ENCODE peak calls at places on chromosomes 12 and 14, in four cellular contexts. F, K, L and U are unnamed samples.

GRCh38 chr12:68030248-68030647 is 41.0 kb downstream of the IFNG-AS1 start:
- DNase-seq in F (no peak), K (no peak), L (no peak), U (no peak)

GRCh38 chr12:102197789-102198188 is at the start of gene PMCH:
- DNase-seq in F (peak), K (no peak), L (no peak), U (no peak)

GRCh38 chr12:122117979-122118378 is 39.4 kb downstream of the MLXIP start:
- DNase-seq in F (no peak), K (no peak), L (no peak), U (no peak)

GRCh38 chr14:59306775-59307174 is 118.3 kb downstream of the DAAM1 start:
- DNase-seq in F (no peak), K (no peak), L (no peak), U (no peak)

GRCh38 chr12:57162541-57163125 is 15.2 kb upstream of the LRP1-AS start:
- DNase-seq in F (no peak), K (no peak), L (no peak), U (no peak)

GRCh38 chr12:49763006-49763591 is 21.7 kb downstream of the TMBIM6 start:
- DNase-seq in F (no peak), K (peak), L (peak), U (peak)

GRCh38 chr14:77011226-77011762 is 17.2 kb downstream of the IRF2BPL start:
- DNase-seq in F (no peak), K (no peak), L (no peak), U (no peak)

GRCh38 chr12:12510141-12510540 is 52.5 kb downstream of the DUSP16 start:
- DNase-seq in F (no peak), K (no peak), L (no peak), U (no peak)

GRCh38 chr12:19031032-19031431 is 98.5 kb upstream of the PLEKHA5 start:
- DNase-seq in F (no peak), K (no peak), L (no peak), U (no peak)

GRCh38 chr14:64201296-64201695 is 92.9 kb downstream of the ESR2 start:
- DNase-seq in F (no peak), K (no peak), L (no peak), U (no peak)

GRCh38 chr12:64137117-64137516 is 85.0 kb downstream of the KICS2 start:
- DNase-seq in F (no peak), K (no peak), L (no peak), U (no peak)

GRCh38 chr12:15772405-15773018 is 16.7 kb downstream of the EPS8 start:
- DNase-seq in F (no peak), K (peak), L (no peak), U (no peak)

GRCh38 chr12:25054783-25055144 is 105.9 kb upstream of the BCAT1 start:
- DNase-seq in F (no peak), K (no peak), L (no peak), U (no peak)

GRCh38 chr14:56244138-56244789 is 126.1 kb downstream of the PELI2 start:
- DNase-seq in F (no peak), K (no peak), L (no peak), U (peak)

GRCh38 chr12:54935235-54935951 is 49.2 kb downstream of the TESPA1 start:
- DNase-seq in F (peak), K (no peak), L (peak), U (peak)

GRCh38 chr12:62258231-62258630 is 2.0 kb upstream of the USP15 start:
- DNase-seq in F (no peak), K (no peak), L (no peak), U (no peak)

GRCh38 chr12:45613306-45613705 is 116.2 kb upstream of the ARID2 start:
- DNase-seq in F (no peak), K (no peak), L (no peak), U (no peak)

GRCh38 chr12:97300431-97300830 is 162.2 kb upstream of the RMST start:
- DNase-seq in F (no peak), K (no peak), L (no peak), U (no peak)

GRCh38 chr14:89617471-89618291 is 200.6 kb upstream of the FOXN3 start:
- DNase-seq in F (no peak), K (peak), L (no peak), U (no peak)

GRCh38 chr12:12008232-12008850 is 62.4 kb upstream of the BCL2L14 start:
- DNase-seq in F (no peak), K (no peak), L (no peak), U (peak)

GRCh38 chr12:62618319-62618718 is 151.7 kb downstream of the MON2 start:
- DNase-seq in F (no peak), K (no peak), L (no peak), U (no peak)

GRCh38 chr12:18323159-18323558 is 61.8 kb downstream of the PIK3C2G start:
- DNase-seq in F (no peak), K (no peak), L (no peak), U (no peak)

GRCh38 chr12:45284096-45284901 is 68.4 kb downstream of the ANO6 start:
- DNase-seq in F (no peak), K (no peak), L (no peak), U (no peak)

GRCh38 chr14:63887899-63888298 is 35.1 kb downstream of the SYNE2 start:
- DNase-seq in F (no peak), K (no peak), L (no peak), U (no peak)

GRCh38 chr12:13103391-13104033 is at the start of gene GSG1:
- DNase-seq in F (no peak), K (no peak), L (no peak), U (no peak)

GRCh38 chr12:30822385-30823139 is 67.8 kb upstream of the CAPRIN2 start:
- DNase-seq in F (no peak), K (peak), L (no peak), U (no peak)

GRCh38 chr14:89425931-89426330 is 8.9 kb upstream of the FOXN3 start:
- DNase-seq in F (peak), K (no peak), L (no peak), U (no peak)

GRCh38 chr12:114684098-114684869 is at the start of gene TBX3:
- DNase-seq in F (no peak), K (peak), L (peak), U (peak)

GRCh38 chr12:121334513-121335343 is 17.5 kb downstream of the ANAPC5 start:
- DNase-seq in F (peak), K (peak), L (peak), U (peak)

GRCh38 chr14:105532735-105533141 is 6.4 kb downstream of the TMEM121 start:
- DNase-seq in F (no peak), K (peak), L (peak), U (peak)

GRCh38 chr14:92280554-92281262 is 42.3 kb upstream of the SLC24A4 start:
- DNase-seq in F (peak), K (no peak), L (no peak), U (no peak)

GRCh38 chr12:110039085-110039807 is 9.1 kb downstream of the C12orf76 start:
- DNase-seq in F (no peak), K (no peak), L (no peak), U (no peak)

GRCh38 chr12:62522984-62523383 is 56.4 kb downstream of the MON2 start:
- DNase-seq in F (no peak), K (no peak), L (no peak), U (no peak)

GRCh38 chr12:54419088-54419887 is at the start of gene ITGA5:
- DNase-seq in F (no peak), K (peak), L (peak), U (peak)

GRCh38 chr12:123105427-123105826 is 45.5 kb downstream of the PITPNM2 start:
- DNase-seq in F (no peak), K (no peak), L (no peak), U (no peak)

GRCh38 chr12:46368684-46369083 is 3.9 kb downstream of the SLC38A2 start:
- DNase-seq in F (no peak), K (no peak), L (no peak), U (no peak)

GRCh38 chr12:120416490-120417216 is 21.3 kb upstream of the COX6A1 start:
- DNase-seq in F (no peak), K (no peak), L (no peak), U (no peak)

GRCh38 chr14:54813081-54813480 is 89.5 kb downstream of the GCH1 start:
- DNase-seq in F (no peak), K (no peak), L (no peak), U (no peak)

GRCh38 chr14:101182476-101182875 is 279.0 kb upstream of the RTL1 start:
- DNase-seq in F (no peak), K (peak), L (no peak), U (no peak)
- TF ChIP-seq GABPA in F (no peak), K (no peak), L (no peak), U (no peak)

GRCh38 chr12:113006641-113007040 is 28.3 kb downstream of the OAS2 start:
- DNase-seq in F (no peak), K (no peak), L (no peak), U (no peak)

GRCh38 chr12:113007166-113007565 is 28.8 kb downstream of the OAS2 start:
- DNase-seq in F (no peak), K (no peak), L (no peak), U (no peak)

GRCh38 chr12:113002676-113003075 is 24.4 kb downstream of the OAS2 start:
- DNase-seq in F (no peak), K (no peak), L (no peak), U (no peak)

GRCh38 chr12:113003631-113004030 is 25.3 kb downstream of the OAS2 start:
- DNase-seq in F (no peak), K (peak), L (no peak), U (no peak)

GRCh38 chr12:113005759-113006158 is 27.4 kb downstream of the OAS2 start:
- DNase-seq in F (no peak), K (peak), L (peak), U (no peak)
- TF ChIP-seq CTCF in F (peak), K (peak), L (peak), U (no peak)

GRCh38 chr14:93984987-93985410 is 8.6 kb upstream of the ASB2 start:
- DNase-seq in F (no peak), K (peak), L (peak), U (no peak)
- TF ChIP-seq GABPA in F (no peak), K (no peak), L (no peak), U (no peak)

GRCh38 chr12:6068226-6068625 is 56.2 kb downstream of the VWF start:
- DNase-seq in F (no peak), K (no peak), L (no peak), U (no peak)

GRCh38 chr12:6066651-6067050 is 57.8 kb downstream of the VWF start:
- DNase-seq in F (no peak), K (no peak), L (no peak), U (no peak)

GRCh38 chr12:6065872-6066217 is 58.6 kb downstream of the VWF start:
- DNase-seq in F (no peak), K (no peak), L (no peak), U (no peak)

GRCh38 chr12:6065131-6065871 is 59.2 kb downstream of the VWF start:
- DNase-seq in F (no peak), K (no peak), L (no peak), U (no peak)

DNA sequence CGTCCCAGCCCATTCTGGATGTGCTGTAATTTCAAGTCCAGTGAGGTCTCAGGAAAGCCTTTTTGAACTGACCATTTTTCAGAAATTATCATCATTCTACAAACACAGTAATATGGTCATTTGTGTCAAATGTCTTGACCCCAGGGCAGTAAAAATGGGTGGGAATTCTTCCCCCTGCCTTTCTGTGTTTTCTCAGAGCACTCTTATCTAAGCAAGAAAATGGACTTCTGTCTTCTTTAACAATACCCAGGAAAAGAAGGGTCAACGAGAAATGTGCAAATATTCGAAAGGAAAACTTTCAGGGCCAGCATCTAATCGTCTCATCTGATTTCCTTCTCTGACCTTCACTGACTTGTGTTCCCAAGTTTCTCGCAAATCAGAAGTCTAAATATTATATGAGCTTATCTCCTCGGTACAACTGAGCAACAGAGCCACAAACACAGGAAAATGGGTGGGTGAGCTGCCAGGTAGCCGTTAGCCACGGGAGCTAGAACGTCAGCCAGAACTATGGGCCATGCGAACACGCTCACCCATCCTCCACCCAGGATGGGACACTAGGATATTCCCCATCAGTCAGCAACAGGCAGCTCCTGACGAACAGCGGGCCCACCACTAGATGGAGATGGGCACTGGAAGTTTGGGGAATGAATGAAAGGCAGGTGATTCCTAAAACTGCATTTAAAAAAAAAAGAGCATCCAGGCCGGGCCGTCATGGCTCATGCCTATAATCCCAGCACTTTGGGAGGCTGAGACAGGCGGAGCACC is 57.1 kb downstream of the VWF start:
- DNase-seq in F (no peak), K (peak), L (peak), U (no peak)
- TF ChIP-seq CTCF in F (peak), K (peak), L (peak), U (no peak)

GRCh38 chr12:117027251-117028086 is 71.7 kb downstream of the TESC start:
- DNase-seq in F (no peak), K (no peak), L (no peak), U (no peak)

GRCh38 chr12:117025481-117026151 is 73.6 kb downstream of the TESC start:
- DNase-seq in F (no peak), K (peak), L (peak), U (peak)

GRCh38 chr12:117026921-117027250 is 72.3 kb downstream of the TESC start:
- DNase-seq in F (no peak), K (no peak), L (no peak), U (no peak)

GRCh38 chr12:117024961-117025480 is 74.2 kb downstream of the TESC start:
- DNase-seq in F (no peak), K (no peak), L (no peak), U (no peak)

DNA sequence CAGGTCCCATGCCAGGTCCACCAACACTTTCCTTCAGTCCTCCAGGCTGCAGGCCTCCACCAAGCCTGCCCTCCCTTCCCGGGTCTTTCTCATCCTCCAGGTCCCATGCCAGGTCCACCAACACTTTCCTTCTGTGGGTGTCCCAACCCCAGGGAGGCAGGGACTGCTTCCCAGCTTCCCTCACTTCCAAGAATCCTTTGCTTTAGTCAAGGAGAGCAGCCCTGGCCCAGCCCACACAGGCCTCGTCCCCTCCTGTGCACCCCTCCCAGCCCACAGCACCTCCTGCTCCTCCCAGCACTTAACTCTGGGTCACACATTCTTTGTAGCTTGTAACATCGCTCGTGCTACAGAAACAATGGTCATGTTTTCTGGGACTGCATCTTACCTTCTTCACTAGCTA is 72.9 kb downstream of the TESC start:
- DNase-seq in F (no peak), K (no peak), L (no peak), U (no peak)
- TF ChIP-seq GABPA in F (no peak), K (no peak), L (no peak), U (no peak)

DNA sequence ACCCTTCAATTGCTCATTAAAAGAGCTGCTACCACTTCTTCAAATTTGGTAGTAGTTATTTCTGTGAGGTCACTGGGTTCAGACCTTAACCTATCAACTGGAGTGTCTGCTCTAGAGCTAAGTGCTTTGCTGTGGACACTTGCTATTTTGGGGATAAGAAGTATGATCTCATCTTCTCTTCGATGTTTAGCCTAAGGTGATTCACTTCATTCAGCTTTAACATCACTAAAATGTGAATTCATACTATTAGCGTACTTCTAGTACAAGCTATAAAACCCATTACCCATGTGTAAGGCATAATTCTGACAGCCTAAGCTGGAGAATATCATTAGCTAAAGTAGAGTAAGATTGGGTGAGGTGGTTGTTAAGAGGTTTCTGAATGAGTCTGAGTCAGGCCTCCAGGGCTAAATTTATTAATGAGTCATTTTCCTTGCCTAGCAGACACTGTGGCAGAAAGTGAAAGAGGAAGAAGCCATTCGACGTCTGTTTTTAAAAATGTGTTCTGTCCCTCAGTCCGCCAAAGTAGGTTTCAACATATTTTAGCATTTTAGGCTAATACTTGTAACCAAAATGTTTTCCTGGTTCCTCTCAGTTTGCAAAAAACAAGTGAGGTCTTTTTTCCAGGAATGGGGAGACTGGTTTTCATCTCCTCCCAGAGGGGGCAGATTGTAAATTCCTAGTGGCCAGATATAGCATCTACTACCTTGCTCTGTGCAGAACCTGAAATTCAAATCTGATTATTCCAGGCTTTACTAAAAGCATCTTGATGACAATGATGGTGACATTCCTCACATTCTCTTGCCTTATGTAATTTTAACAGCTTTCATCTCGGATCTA is 103.6 kb downstream of the SSPN start:
- DNase-seq in F (peak), K (peak), L (peak), U (peak)
- TF ChIP-seq CTCF in F (no peak), K (peak), L (no peak), U (no peak)